ENCODE peak calls at places on chromosome 1, in six cellular contexts. C is spleen, M is A549, I is tibial nerve, T is AG10803, V is heart right ventricle. R is an unnamed sample.
A peak's percentile ranks its signal among the peaks of the same experiment; 100 is the strongest.

GRCh38 chr1:11070876-11071275 is 11.1 kb upstream of the SRM start:
- DNase-seq in C (peak; percentile 36), M (no peak), I (no peak), T (no peak), V (no peak), R (peak; percentile 79)

GRCh38 chr1:154350383-154350782 is 25.1 kb downstream of the ATP8B2 start:
- DNase-seq in C (no peak), M (no peak), I (no peak), T (no peak), V (no peak), R (no peak)

GRCh38 chr1:161171191-161171590 is 5.0 kb downstream of the PPOX start:
- DNase-seq in C (peak; percentile 14), M (no peak), I (no peak), T (no peak), V (no peak), R (no peak)

GRCh38 chr1:111127923-111128643 is 11.8 kb downstream of the DRAM2 start:
- DNase-seq in C (no peak), M (no peak), I (no peak), T (no peak), V (no peak), R (no peak)

GRCh38 chr1:145892486-145893087 is 6.9 kb upstream of the ANKRD35 start:
- DNase-seq in C (no peak), M (no peak), I (no peak), T (peak; percentile 13), V (no peak), R (no peak)

GRCh38 chr1:67264899-67265298 is 42.8 kb upstream of the IL12RB2 start:
- DNase-seq in C (no peak), M (no peak), I (no peak), T (no peak), V (no peak), R (no peak)

GRCh38 chr1:226766565-226766964 is 27.5 kb upstream of the ITPKB start:
- DNase-seq in C (no peak), M (no peak), I (no peak), T (no peak), V (no peak), R (no peak)

GRCh38 chr1:200890027-200890426 is 4.7 kb upstream of the INAVA start:
- DNase-seq in C (peak; percentile 61), M (no peak), I (no peak), T (no peak), V (no peak), R (no peak)

GRCh38 chr1:246302251-246302625 is 204.8 kb downstream of the SMYD3 start:
- DNase-seq in C (no peak), M (no peak), I (no peak), T (peak; percentile 54), V (no peak), R (no peak)

GRCh38 chr1:79373481-79374132 is 367.1 kb upstream of the ADGRL4 start:
- DNase-seq in C (no peak), M (no peak), I (no peak), T (peak; percentile 51), V (no peak), R (no peak)

GRCh38 chr1:75708910-75709309 is 15.6 kb upstream of the ACADM start:
- DNase-seq in C (no peak), M (no peak), I (no peak), T (no peak), V (no peak), R (no peak)

GRCh38 chr1:28565726-28566125 is 12.8 kb downstream of the TRNAU1AP start:
- DNase-seq in C (no peak), M (no peak), I (no peak), T (no peak), V (no peak), R (no peak)

GRCh38 chr1:30255111-30255510 is 468.3 kb downstream of the MATN1 start:
- DNase-seq in C (no peak), M (no peak), I (no peak), T (no peak), V (no peak), R (no peak)

GRCh38 chr1:8448906-8449661 is 131.2 kb downstream of the SLC45A1 start:
- DNase-seq in C (no peak), M (no peak), I (no peak), T (peak; percentile 67), V (no peak), R (no peak)

GRCh38 chr1:37484325-37485051 is 10.1 kb downstream of the ZC3H12A start:
- DNase-seq in C (no peak), M (no peak), I (no peak), T (no peak), V (peak; percentile 12), R (no peak)

GRCh38 chr1:68322837-68323687 is 90.7 kb upstream of the WLS start:
- DNase-seq in C (no peak), M (no peak), I (peak; percentile 33), T (peak; percentile 73), V (no peak), R (no peak)

GRCh38 chr1:66132324-66132723 is 339.6 kb downstream of the PDE4B start:
- DNase-seq in C (no peak), M (no peak), I (no peak), T (no peak), V (no peak), R (no peak)

GRCh38 chr1:169670836-169671235 is 40.6 kb downstream of the SELL start:
- DNase-seq in C (no peak), M (no peak), I (no peak), T (no peak), V (no peak), R (no peak)

GRCh38 chr1:213335084-213335483 is 284.0 kb downstream of the RPS6KC1 start:
- DNase-seq in C (no peak), M (no peak), I (no peak), T (no peak), V (no peak), R (no peak)

GRCh38 chr1:2943686-2944260 is 77.5 kb upstream of the ACTRT2 start:
- DNase-seq in C (peak; percentile 37), M (no peak), I (no peak), T (no peak), V (no peak), R (peak; percentile 56)

GRCh38 chr1:15123925-15124324 is 29.6 kb upstream of the TMEM51 start:
- DNase-seq in C (no peak), M (no peak), I (no peak), T (no peak), V (no peak), R (no peak)

GRCh38 chr1:71311396-71311795 is 230.6 kb upstream of the ZRANB2 start:
- DNase-seq in C (no peak), M (no peak), I (no peak), T (peak; percentile 60), V (no peak), R (no peak)

GRCh38 chr1:159937014-159937750 is 8.2 kb downstream of the IGSF9 start:
- DNase-seq in C (no peak), M (no peak), I (no peak), T (no peak), V (no peak), R (peak; percentile 62)

GRCh38 chr1:44408181-44409018 is 3.3 kb downstream of the RNF220 start:
- DNase-seq in C (no peak), M (no peak), I (no peak), T (no peak), V (no peak), R (no peak)

GRCh38 chr1:232594018-232594502 is 35.9 kb downstream of the SIPA1L2 start:
- DNase-seq in C (no peak), M (no peak), I (no peak), T (no peak), V (no peak), R (no peak)

GRCh38 chr1:15849775-15850449 is 2.4 kb downstream of the SPEN start:
- DNase-seq in C (peak; percentile 78), M (peak; percentile 33), I (no peak), T (peak; percentile 39), V (no peak), R (no peak)

GRCh38 chr1:12143631-12144155 is 23.1 kb upstream of the TNFRSF1B start:
- DNase-seq in C (peak; percentile 91), M (no peak), I (peak; percentile 48), T (peak; percentile 99), V (peak; percentile 74), R (no peak)

GRCh38 chr1:179743679-179744400 is 749 bp downstream of the FAM163A start:
- DNase-seq in C (no peak), M (no peak), I (no peak), T (no peak), V (peak; percentile 19), R (no peak)

DNA sequence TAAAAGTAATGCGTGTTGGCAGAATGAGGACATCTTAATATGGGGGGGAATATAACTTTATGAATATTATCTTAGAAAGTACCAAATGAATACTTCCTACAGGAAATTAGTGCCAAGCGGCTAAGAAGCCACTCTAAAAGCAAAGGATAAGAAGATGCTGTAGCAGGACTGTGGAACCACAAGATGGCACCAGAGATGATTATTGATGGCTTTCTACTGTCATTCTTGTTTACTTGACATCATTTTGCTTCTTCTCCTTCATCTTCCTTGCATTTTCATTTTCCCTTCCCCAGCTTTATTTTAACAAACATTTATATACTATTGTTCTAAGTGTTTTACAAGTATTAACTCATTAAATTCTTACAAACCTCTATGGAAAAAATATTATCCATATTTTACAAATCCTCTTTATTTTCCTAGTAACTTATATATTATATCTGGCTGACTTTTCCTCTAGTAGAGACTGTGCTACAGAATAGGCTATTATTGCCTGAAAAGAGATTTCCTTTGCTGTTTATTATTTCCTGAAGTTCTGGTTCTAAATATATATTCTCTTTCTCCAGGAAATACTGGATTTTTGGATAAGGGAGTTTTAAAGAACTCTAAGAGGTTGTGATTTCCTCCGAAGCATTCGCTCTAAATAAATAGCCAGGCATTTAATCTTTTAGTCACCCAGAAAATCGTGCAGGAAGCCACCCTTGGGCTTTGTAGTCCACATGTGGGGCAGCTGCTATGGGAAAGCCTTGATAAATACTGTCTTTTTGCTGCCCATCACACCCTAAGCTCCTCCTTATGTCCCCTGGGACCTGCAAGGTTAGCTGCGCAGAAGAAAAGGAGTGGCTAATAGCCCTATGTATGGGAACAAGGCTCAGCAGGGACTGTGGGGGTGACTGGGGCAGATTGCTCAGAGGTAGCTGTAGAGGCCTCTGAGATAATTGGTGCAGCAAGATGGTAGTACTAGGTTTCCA is 69.8 kb downstream of the TPR start:
- DNase-seq in C (no peak), M (peak; percentile 53), I (no peak), T (peak; percentile 34), V (no peak), R (no peak)
- TF ChIP-seq CTCF in C (peak; percentile 45), M (peak; percentile 65), I (peak; percentile 13), T (peak; percentile 69), V (peak; percentile 58), R (peak; percentile 82)

GRCh38 chr1:225343618-225344017 is 84.2 kb downstream of the LBR start:
- DNase-seq in C (no peak), M (no peak), I (no peak), T (peak; percentile 1), V (no peak), R (no peak)
- TF ChIP-seq CTCF in C (no peak), M (peak; percentile 51), I (no peak), T (peak; percentile 32), V (no peak), R (peak; percentile 63)

DNA sequence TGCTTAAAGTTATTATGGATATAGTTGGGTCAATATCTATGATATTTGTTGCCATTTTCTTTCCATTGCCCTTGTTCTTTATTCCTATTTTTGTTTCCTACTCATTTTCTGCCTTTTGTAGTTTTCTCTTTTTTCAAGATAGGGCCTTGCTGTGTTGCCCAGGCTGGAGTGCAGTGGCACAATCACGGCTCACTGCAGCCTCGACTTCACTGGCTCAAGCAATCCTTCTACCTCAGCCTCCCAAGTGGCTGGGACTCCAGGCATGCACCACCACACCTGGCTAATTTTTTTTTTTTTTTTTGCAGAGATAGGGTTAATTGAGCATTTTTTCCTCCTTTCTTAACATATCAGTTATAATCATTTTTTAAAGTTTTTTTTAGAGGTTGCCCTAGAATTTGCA is 92.7 kb downstream of the TOMM20 start:
- DNase-seq in C (no peak), M (no peak), I (no peak), T (no peak), V (no peak), R (no peak)
- TF ChIP-seq CTCF in C (no peak), M (no peak), I (no peak), T (no peak), V (no peak), R (no peak)

GRCh38 chr1:117453958-117454357 is 86.7 kb downstream of the MAN1A2 start:
- DNase-seq in C (no peak), M (no peak), I (no peak), T (no peak), V (no peak), R (no peak)
- TF ChIP-seq CTCF in C (no peak), M (no peak), I (no peak), T (no peak), V (no peak), R (no peak)

R was measured in chondrocyte.